ENCODE peak calls at places on chromosomes 2 and 18, in four cellular contexts. R is HFFc6, Z is A549, M is mucosa of descending colon. U is an unnamed sample.

GRCh38 chr18:55786651-55787272 is 198.8 kb upstream of the TCF4 start:
- DNase-seq in R (no peak), Z (no peak), M (no peak), U (no peak)

GRCh38 chr2:224428787-224429440 is 27.0 kb upstream of the FAM124B start:
- DNase-seq in R (no peak), Z (no peak), M (no peak), U (no peak)

GRCh38 chr18:63646916-63647315 is 2.9 kb upstream of the SERPINB4 start:
- DNase-seq in R (no peak), Z (no peak), M (no peak), U (no peak)

GRCh38 chr2:117858336-117858735 is 43.8 kb downstream of the DDX18 start:
- DNase-seq in R (no peak), Z (no peak), M (no peak), U (no peak)

GRCh38 chr2:233433794-233434193 is 79.5 kb downstream of the DGKD start:
- DNase-seq in R (no peak), Z (no peak), M (no peak), U (no peak)

GRCh38 chr2:211611061-211611518 is 927.5 kb downstream of the ERBB4 start:
- DNase-seq in R (no peak), Z (no peak), M (no peak), U (no peak)

GRCh38 chr2:160157861-160158813 is 41.9 kb downstream of the ITGB6 start:
- DNase-seq in R (peak; percentile 26), Z (no peak), M (no peak), U (no peak)

GRCh38 chr2:226772389-226773179 is 27.0 kb downstream of the IRS1 start:
- DNase-seq in R (no peak), Z (no peak), M (no peak), U (peak; percentile 65)

GRCh38 chr2:133988316-133988891 is 265.5 kb upstream of the MGAT5 start:
- DNase-seq in R (no peak), Z (no peak), M (no peak), U (no peak)

GRCh38 chr2:150610670-150611279 is 123.3 kb upstream of the RND3 start:
- DNase-seq in R (peak; percentile 72), Z (peak; percentile 56), M (no peak), U (peak; percentile 15)

GRCh38 chr2:12044857-12045256 is 298.4 kb downstream of the LPIN1 start:
- DNase-seq in R (no peak), Z (no peak), M (peak; percentile 66), U (no peak)

GRCh38 chr2:178195390-178196166 is 1.3 kb downstream of the OSBPL6 start:
- DNase-seq in R (no peak), Z (peak; percentile 48), M (no peak), U (peak; percentile 15)

GRCh38 chr2:239180526-239181073 is 220.2 kb downstream of the HDAC4 start:
- DNase-seq in R (no peak), Z (no peak), M (peak; percentile 38), U (no peak)

GRCh38 chr2:182506606-182507005 is 79.8 kb upstream of the PDE1A start:
- DNase-seq in R (peak; percentile 53), Z (no peak), M (no peak), U (no peak)

GRCh38 chr2:203551653-203552250 is 16.7 kb upstream of the RAPH1 start:
- DNase-seq in R (no peak), Z (no peak), M (no peak), U (no peak)

GRCh38 chr2:19540739-19541503 is 182.5 kb upstream of the OSR1 start:
- DNase-seq in R (peak; percentile 92), Z (peak; percentile 34), M (no peak), U (no peak)

GRCh38 chr2:206856474-206856873 is 82.8 kb upstream of the CPO start:
- DNase-seq in R (peak; percentile 26), Z (no peak), M (no peak), U (no peak)

GRCh38 chr2:28269019-28269784 is 123.5 kb upstream of the FOSL2 start:
- DNase-seq in R (peak; percentile 42), Z (peak; percentile 72), M (no peak), U (no peak)

GRCh38 chr18:3585656-3586509 is 135.9 kb downstream of the TGIF1 start:
- DNase-seq in R (peak; percentile 71), Z (peak; percentile 64), M (peak; percentile 86), U (peak; percentile 52)

GRCh38 chr18:52394602-52395001 is 54.6 kb downstream of the DCC start:
- DNase-seq in R (no peak), Z (no peak), M (no peak), U (no peak)

GRCh38 chr2:13758412-13758811 is 874.1 kb upstream of the LRATD1 start:
- DNase-seq in R (no peak), Z (no peak), M (no peak), U (no peak)

GRCh38 chr2:234514873-234515638 is 18.2 kb upstream of the ARL4C start:
- DNase-seq in R (no peak), Z (no peak), M (no peak), U (no peak)

GRCh38 chr18:4063545-4063944 is 391.6 kb downstream of the DLGAP1 start:
- DNase-seq in R (no peak), Z (no peak), M (no peak), U (no peak)

GRCh38 chr2:152384992-152385391 is 50.0 kb downstream of the FMNL2 start:
- DNase-seq in R (no peak), Z (no peak), M (no peak), U (no peak)

GRCh38 chr2:75047907-75048625 is 89.6 kb downstream of the POLE4 start:
- DNase-seq in R (peak; percentile 62), Z (peak; percentile 27), M (no peak), U (no peak)

GRCh38 chr2:56224316-56224715 is 40.5 kb downstream of the CCDC85A start:
- DNase-seq in R (no peak), Z (no peak), M (no peak), U (no peak)

GRCh38 chr18:499351-500229 is 911 bp downstream of the COLEC12 start:
- DNase-seq in R (peak; percentile 82), Z (no peak), M (no peak), U (no peak)

GRCh38 chr2:66802877-66803276 is 368.0 kb downstream of the MEIS1 start:
- DNase-seq in R (no peak), Z (no peak), M (no peak), U (no peak)

GRCh38 chr2:188976545-188977268 is 2.5 kb downstream of the COL3A1 start:
- DNase-seq in R (peak; percentile 70), Z (no peak), M (no peak), U (no peak)

GRCh38 chr18:79707239-79707638 is 27.6 kb downstream of the CTDP1 start:
- DNase-seq in R (no peak), Z (no peak), M (no peak), U (no peak)

GRCh38 chr18:76672627-76673026 is 149.7 kb upstream of the ZNF236 start:
- DNase-seq in R (peak; percentile 38), Z (no peak), M (no peak), U (no peak)

GRCh38 chr2:44320832-44321231 is 40.5 kb downstream of the PREPL start:
- DNase-seq in R (no peak), Z (no peak), M (no peak), U (no peak)

GRCh38 chr2:17813742-17814458 is 2.4 kb upstream of the MSGN1 start:
- DNase-seq in R (no peak), Z (no peak), M (no peak), U (peak; percentile 71)

DNA sequence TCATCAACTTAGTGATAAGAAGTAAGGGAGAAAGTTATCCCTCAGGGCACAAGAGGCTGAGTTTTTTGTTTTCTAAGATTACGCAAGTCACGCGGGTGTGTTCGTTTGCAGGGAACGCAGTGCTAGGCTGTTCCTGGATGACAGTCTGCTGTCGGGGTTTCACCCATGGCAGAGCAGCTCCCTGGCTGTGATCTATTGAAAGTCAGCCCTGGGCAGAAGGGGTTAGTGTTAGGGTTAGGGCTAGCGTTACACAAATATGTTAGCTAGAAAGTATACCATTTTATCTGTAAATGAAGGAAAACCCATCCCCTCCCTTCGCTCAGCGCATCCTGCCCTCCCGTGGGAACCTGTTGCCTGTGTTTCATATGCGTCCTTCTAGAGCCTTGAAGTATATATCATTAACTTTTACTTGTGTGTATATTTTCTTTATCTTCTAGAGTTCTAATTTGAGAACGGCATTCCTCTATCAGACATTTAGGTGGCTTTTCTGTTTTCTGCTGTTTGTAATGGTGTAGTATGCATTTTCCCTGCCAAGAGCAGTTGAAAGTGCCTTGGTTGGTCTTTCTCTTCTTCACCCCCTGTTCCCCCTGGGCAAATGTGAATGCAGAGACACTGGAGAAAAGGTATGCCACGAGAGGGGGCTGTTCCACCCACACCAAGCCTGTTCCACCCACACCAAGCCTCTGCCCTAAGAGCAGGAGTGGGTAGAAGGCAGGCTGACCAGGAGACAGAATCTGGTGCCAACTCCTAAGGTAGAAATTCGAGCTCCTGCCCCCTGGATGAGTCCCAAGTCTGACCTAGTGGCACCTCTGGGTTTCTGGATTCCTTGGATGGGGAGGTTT is 47.0 kb downstream of the ARMC9 start:
- DNase-seq in R (no peak), Z (no peak), M (no peak), U (no peak)
- TF ChIP-seq CTCF in R (peak; percentile 42), Z (no peak), M (no peak), U (peak; percentile 43)

GRCh38 chr18:69622961-69623360 is 222.3 kb downstream of the DOK6 start:
- DNase-seq in R (no peak), Z (no peak), M (no peak), U (no peak)
- TF ChIP-seq CTCF in R (no peak), Z (no peak), M (no peak), U (no peak)

GRCh38 chr2:108719149-108720044 is at the start of gene RANBP2:
- DNase-seq in R (peak; percentile 96), Z (peak; percentile 63), M (peak; percentile 98), U (peak; percentile 92)
- TF ChIP-seq CTCF in R (no peak), Z (no peak), M (no peak), U (no peak)

DNA sequence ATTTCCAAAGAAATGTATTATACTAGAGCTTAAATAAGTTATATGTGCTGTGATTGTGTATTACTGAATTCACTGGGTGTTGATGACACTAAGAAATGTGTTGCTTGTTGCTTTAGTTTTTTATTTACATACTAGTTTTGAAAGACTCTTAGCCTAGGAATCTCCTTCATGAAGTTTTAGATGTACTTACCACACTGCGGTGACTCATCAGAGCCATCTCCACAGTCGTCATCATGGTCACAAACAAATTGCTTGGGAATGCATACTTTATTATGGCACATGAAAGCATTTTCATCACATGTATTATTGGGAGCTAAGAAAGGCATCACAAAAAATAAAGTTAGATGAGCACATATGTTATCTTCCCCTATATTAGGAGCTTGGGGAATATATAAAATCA is 1624.2 kb downstream of the LRP1B start:
- DNase-seq in R (no peak), Z (no peak), M (no peak), U (no peak)
- TF ChIP-seq CTCF in R (no peak), Z (no peak), M (no peak), U (no peak)

DNA sequence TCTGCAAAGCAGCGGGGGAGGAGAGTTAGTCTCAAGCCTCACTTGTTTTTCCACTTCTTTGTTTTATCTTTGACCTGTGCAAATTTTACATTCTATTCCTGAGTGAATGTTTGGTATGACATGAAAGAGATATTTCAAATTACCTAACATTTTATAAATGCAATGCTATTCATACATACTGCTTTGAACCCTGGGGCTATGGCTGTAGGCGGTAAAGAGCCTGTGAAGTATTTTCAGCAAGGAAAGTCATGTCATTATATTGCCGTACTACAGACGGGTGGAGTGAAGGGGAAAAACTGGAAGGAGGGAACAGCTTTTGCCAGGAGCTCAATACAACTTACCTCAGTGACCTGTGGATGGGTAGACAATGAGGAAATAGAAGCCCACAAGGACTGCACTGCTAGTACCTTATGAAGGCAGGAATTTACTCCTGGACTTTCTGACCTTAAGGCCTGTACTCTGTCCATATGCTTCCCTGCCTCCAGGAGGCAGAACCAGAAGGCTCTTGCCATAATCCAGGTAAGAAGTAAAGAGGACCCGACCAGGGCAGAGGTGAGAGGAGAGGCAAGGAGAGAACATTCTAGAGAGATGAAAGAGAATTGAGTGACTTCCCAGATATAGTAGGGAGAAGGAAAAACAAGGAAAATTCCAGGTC is 28.4 kb upstream of the TET3 start:
- DNase-seq in R (no peak), Z (no peak), M (no peak), U (no peak)
- TF ChIP-seq CTCF in R (no peak), Z (no peak), M (no peak), U (no peak)

U was measured in GM13977.